ENCODE peak calls at places on chromosomes 11 and 22, in ten cellular contexts. F is HCT116, C is IMR-90, W is A549, D is body of pancreas, X is esophagus muscularis mucosa, B is tibial nerve, Z is spleen, Y is suprapubic skin, U is uterus. I is an unnamed sample.

GRCh38 chr22:45183974-45184373 is 20.2 kb downstream of the NUP50 start:
- DNase-seq in F (no peak), C (no peak), W (no peak), D (no peak), X (no peak), B (no peak), Z (no peak), Y (no peak), U (no peak), I (no peak)

GRCh38 chr11:63504054-63504453 is 1.8 kb upstream of the LGALS12 start:
- DNase-seq in F (no peak), C (no peak), W (no peak), D (no peak), X (no peak), B (no peak), Z (no peak), Y (no peak), U (no peak), I (no peak)

GRCh38 chr11:20388096-20389055 is 860 bp downstream of the PRMT3 start:
- DNase-seq in F (no peak), C (no peak), W (no peak), D (no peak), X (no peak), B (no peak), Z (no peak), Y (peak; percentile 81), U (no peak), I (peak; percentile 63)

GRCh38 chr11:61893981-61894380 is 2.6 kb upstream of the FADS3 start:
- DNase-seq in F (no peak), C (peak; percentile 94), W (no peak), D (no peak), X (no peak), B (no peak), Z (no peak), Y (no peak), U (no peak), I (no peak)

GRCh38 chr11:30016588-30017363 is at the start of gene KCNA4:
- DNase-seq in F (no peak), C (no peak), W (peak; percentile 21), D (no peak), X (no peak), B (no peak), Z (no peak), Y (no peak), U (no peak), I (peak; percentile 45)

GRCh38 chr11:26741036-26741435 is 19.2 kb upstream of the SLC5A12 start:
- DNase-seq in F (no peak), C (no peak), W (no peak), D (no peak), X (no peak), B (no peak), Z (no peak), Y (no peak), U (no peak), I (no peak)

GRCh38 chr11:36790450-36790849 is 192.4 kb upstream of the RAG2 start:
- DNase-seq in F (no peak), C (no peak), W (no peak), D (no peak), X (no peak), B (no peak), Z (no peak), Y (no peak), U (no peak), I (no peak)

GRCh38 chr22:27990879-27991278 is 71.8 kb upstream of the PITPNB start:
- DNase-seq in F (peak; percentile 32), C (peak; percentile 8), W (peak; percentile 13), D (peak; percentile 33), X (no peak), B (peak; percentile 73), Z (no peak), Y (peak; percentile 77), U (peak; percentile 51), I (peak; percentile 20)

GRCh38 chr11:27296406-27296994 is 66.5 kb downstream of the CCDC34 start:
- DNase-seq in F (peak; percentile 27), C (peak; percentile 70), W (peak; percentile 36), D (peak; percentile 55), X (no peak), B (no peak), Z (no peak), Y (no peak), U (no peak), I (no peak)

GRCh38 chr11:69183613-69184012 is 27.9 kb downstream of the SMIM38 start:
- DNase-seq in F (no peak), C (no peak), W (no peak), D (no peak), X (no peak), B (no peak), Z (no peak), Y (no peak), U (no peak), I (no peak)

GRCh38 chr11:87299041-87299481 is 261.3 kb downstream of the TMEM135 start:
- DNase-seq in F (no peak), C (no peak), W (no peak), D (no peak), X (no peak), B (no peak), Z (no peak), Y (no peak), U (no peak), I (no peak)

GRCh38 chr22:17319541-17319940 is 49.7 kb upstream of the CECR2 start:
- DNase-seq in F (no peak), C (no peak), W (no peak), D (no peak), X (no peak), B (no peak), Z (no peak), Y (no peak), U (no peak), I (no peak)

GRCh38 chr11:110524227-110524626 is 94.5 kb downstream of the FDX1 start:
- DNase-seq in F (no peak), C (peak; percentile 99), W (no peak), D (peak; percentile 11), X (peak; percentile 74), B (no peak), Z (no peak), Y (no peak), U (no peak), I (no peak)

GRCh38 chr11:69694781-69695180 is 9.0 kb downstream of the FGF19 start:
- DNase-seq in F (no peak), C (no peak), W (no peak), D (no peak), X (no peak), B (no peak), Z (peak; percentile 55), Y (no peak), U (no peak), I (no peak)

GRCh38 chr11:6405837-6406236 is 13.1 kb downstream of the APBB1 start:
- DNase-seq in F (no peak), C (no peak), W (no peak), D (no peak), X (no peak), B (no peak), Z (no peak), Y (no peak), U (no peak), I (no peak)

DNA sequence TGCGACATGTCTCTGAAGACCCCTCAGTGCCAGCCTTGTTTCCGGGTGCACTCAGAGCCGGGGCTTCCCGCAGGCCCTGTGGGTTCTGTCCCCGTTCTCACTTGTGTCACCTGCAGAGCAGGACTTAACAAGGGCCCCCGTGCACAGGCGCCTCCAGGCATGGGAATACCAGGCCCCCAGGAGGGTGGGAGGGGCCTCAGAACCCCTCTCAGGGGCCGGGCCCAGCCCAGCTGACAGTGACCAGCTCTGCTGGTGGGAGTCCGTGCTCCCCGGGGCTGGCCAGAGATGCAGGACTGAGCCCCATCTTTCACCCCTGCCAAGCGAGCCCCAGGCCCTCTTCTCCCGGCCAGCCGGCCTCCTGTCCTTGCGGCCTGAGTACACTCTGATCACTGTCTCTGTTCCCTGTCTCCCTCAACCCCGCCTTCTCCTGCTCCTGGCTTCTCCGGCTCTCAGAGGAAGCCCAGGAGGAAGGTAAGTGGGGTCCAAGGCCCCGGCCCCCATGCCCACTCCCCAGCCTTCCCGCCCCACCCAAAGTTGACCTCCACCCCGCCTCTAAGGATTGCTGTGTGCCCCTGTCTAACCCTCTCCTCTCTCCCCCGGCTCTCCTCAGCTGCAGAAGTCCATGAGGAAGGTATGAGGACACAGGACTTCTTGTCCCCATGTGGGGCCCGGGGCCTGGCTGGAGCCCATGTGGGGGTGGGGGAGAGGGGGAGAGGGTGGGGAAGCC is 5.3 kb downstream of the TNNT3 start:
- DNase-seq in F (no peak), C (no peak), W (no peak), D (no peak), X (no peak), B (no peak), Z (peak; percentile 69), Y (peak; percentile 61), U (no peak), I (no peak)
- H3K4me1 ChIP-seq in F (no peaks in the 10 kb centered on the region), C (no peaks in the 10 kb centered on the region), W (no peaks in the 10 kb centered on the region), D (no peaks in the 10 kb centered on the region), X (peaks cover 47% of the 10 kb centered on the region), B (peaks cover 6% of the 10 kb centered on the region), Z (no peaks in the 10 kb centered on the region), Y (peaks cover 28% of the 10 kb centered on the region), U (no peaks in the 10 kb centered on the region), I (no peaks in the 10 kb centered on the region)

GRCh38 chr22:29726104-29726503 is 6.3 kb downstream of the CABP7 start:
- DNase-seq in F (no peak), C (no peak), W (no peak), D (no peak), X (no peak), B (no peak), Z (no peak), Y (no peak), U (no peak), I (no peak)
- TF ChIP-seq POLR2A in F (no peak), C (no peak), W (no peak), D (no peak), X (no peak), B (no peak), Z (no peak), Y (no peak), U (no peak), I (no peak)

DNA sequence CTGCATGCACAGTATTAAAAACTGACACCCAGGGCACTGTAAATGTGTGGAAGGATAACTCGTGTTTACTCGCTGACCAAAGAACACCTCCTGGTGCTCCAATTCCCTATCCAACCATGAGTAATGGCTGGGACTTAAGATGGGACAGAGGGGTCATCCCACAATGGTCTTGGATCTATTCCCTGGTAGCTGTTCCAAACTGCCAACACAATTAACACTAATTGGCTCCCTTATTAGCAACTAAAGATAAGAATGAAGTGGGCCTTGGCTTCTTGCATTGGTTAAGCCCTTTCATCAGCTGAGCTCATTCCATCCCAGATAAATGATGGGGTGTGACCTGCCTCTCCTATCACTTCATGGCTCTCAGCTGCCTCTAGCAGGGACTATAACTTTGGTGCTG is 1.5 kb upstream of the SIK3 start:
- DNase-seq in F (no peak), C (no peak), W (no peak), D (no peak), X (no peak), B (no peak), Z (no peak), Y (no peak), U (no peak), I (no peak)
- H3K4me1 ChIP-seq in F (peaks cover 23% of the 10 kb centered on the region), C (peaks cover 16% of the 10 kb centered on the region), W (peaks cover 34% of the 10 kb centered on the region), D (peaks cover 36% of the 10 kb centered on the region), X (peaks cover 36% of the 10 kb centered on the region), B (peaks cover 16% of the 10 kb centered on the region), Z (peaks cover 31% of the 10 kb centered on the region), Y (peaks cover 40% of the 10 kb centered on the region), U (no peaks in the 10 kb centered on the region), I (peaks cover 36% of the 10 kb centered on the region)

GRCh38 chr22:22943521-22944267 is 56.1 kb downstream of the IGLL5 start:
- DNase-seq in F (no peak), C (no peak), W (no peak), D (no peak), X (peak; percentile 81), B (no peak), Z (no peak), Y (peak; percentile 33), U (no peak), I (no peak)
- TF ChIP-seq POLR2A in F (no peak), C (no peak), W (no peak), D (no peak), X (no peak), B (no peak), Z (no peak), Y (no peak), U (no peak), I (no peak)

GRCh38 chr11:33722579-33723234 is 13.5 kb downstream of the CD59 start:
- DNase-seq in F (no peak), C (peak; percentile 80), W (no peak), D (no peak), X (no peak), B (no peak), Z (no peak), Y (no peak), U (no peak), I (peak; percentile 63)
- H3K4me1 ChIP-seq in F (peaks cover 30% of the 10 kb centered on the region), C (peaks cover 36% of the 10 kb centered on the region), W (peaks cover 62% of the 10 kb centered on the region), D (peaks cover 36% of the 10 kb centered on the region), X (peaks cover 72% of the 10 kb centered on the region), B (peaks cover 50% of the 10 kb centered on the region), Z (peaks cover 33% of the 10 kb centered on the region), Y (peaks cover 83% of the 10 kb centered on the region), U (peaks cover 7% of the 10 kb centered on the region), I (peaks cover 42% of the 10 kb centered on the region)